ENCODE peak calls at places on chromosomes 16 and 17, in nine cellular contexts. S, F, Q, I, T, O, H, L and C are unnamed samples.

GRCh38 chr16:68760671-68761275 is 23.7 kb downstream of the CDH1 start:
- DNase-seq in H (no peak), Q (no peak), O (no peak), S (peak), L (no peak), I (no peak), T (peak), F (no peak), C (no peak)

GRCh38 chr17:78817123-78817522 is 23.5 kb downstream of the USP36 start:
- DNase-seq in I (no peak), H (no peak), L (peak), F (no peak), S (peak), O (no peak), T (no peak), Q (peak), C (no peak)

GRCh38 chr17:43905985-43906852 is 1.1 kb downstream of the MPP2 start:
- DNase-seq in S (no peak), Q (no peak), L (peak), I (peak), F (peak), T (peak), O (no peak), H (peak), C (peak)

GRCh38 chr16:84868328-84868727 is 48.5 kb downstream of the CRISPLD2 start:
- DNase-seq in T (no peak), Q (no peak), H (no peak), O (no peak), S (no peak), L (no peak), I (no peak), F (no peak), C (no peak)

GRCh38 chr17:41781404-41782110 is 5.0 kb downstream of the JUP start:
- DNase-seq in Q (no peak), H (no peak), O (no peak), I (no peak), L (no peak), S (no peak), F (no peak), T (no peak), C (no peak)

GRCh38 chr17:76682306-76682705 is 28.5 kb downstream of the MXRA7 start:
- DNase-seq in H (no peak), O (no peak), F (no peak), L (no peak), S (no peak), T (peak), Q (no peak), I (no peak), C (no peak)

GRCh38 chr16:2339521-2340484 is 725 bp downstream of the ABCA3 start:
- DNase-seq in F (peak), L (peak), H (no peak), O (no peak), I (peak), Q (peak), S (peak), T (peak), C (peak)

GRCh38 chr16:49681449-49681848 is 174.5 kb downstream of the ZNF423 start:
- DNase-seq in S (no peak), O (no peak), I (no peak), T (no peak), L (no peak), H (no peak), Q (no peak), F (no peak), C (no peak)

GRCh38 chr16:48123104-48123788 is 32.5 kb downstream of the ABCC12 start:
- DNase-seq in S (peak), O (peak), T (peak), F (no peak), Q (no peak), L (no peak), H (peak), I (no peak), C (peak)

GRCh38 chr17:44807093-44807816 is 22.8 kb downstream of the GJC1 start:
- DNase-seq in H (no peak), I (no peak), T (no peak), L (no peak), Q (no peak), S (no peak), O (no peak), F (no peak), C (no peak)

GRCh38 chr17:77125432-77125901 is 15.3 kb upstream of the SEC14L1 start:
- DNase-seq in F (no peak), Q (no peak), I (no peak), O (peak), T (peak), S (no peak), L (no peak), H (no peak), C (peak)

GRCh38 chr16:931651-932500 is 38.9 kb downstream of the LMF1 start:
- DNase-seq in L (no peak), H (no peak), O (no peak), F (no peak), I (no peak), Q (no peak), S (no peak), T (no peak), C (no peak)

GRCh38 chr16:64579712-64580111 is 542.2 kb downstream of the CDH11 start:
- DNase-seq in H (no peak), T (no peak), S (no peak), Q (no peak), I (no peak), F (no peak), O (no peak), L (no peak), C (no peak)

GRCh38 chr17:1150863-1151685 is 28.7 kb downstream of the ABR start:
- DNase-seq in L (no peak), S (no peak), Q (no peak), T (no peak), I (no peak), O (no peak), F (peak), H (no peak), C (no peak)

GRCh38 chr17:47210105-47210504 is 957 bp downstream of the MYL4 start:
- DNase-seq in Q (no peak), H (no peak), I (no peak), O (no peak), S (no peak), T (no peak), L (no peak), F (no peak), C (no peak)

GRCh38 chr16:47956881-47957280 is 198.9 kb downstream of the ABCC12 start:
- DNase-seq in O (no peak), S (no peak), Q (no peak), L (no peak), H (no peak), F (no peak), T (no peak), I (no peak), C (no peak)

GRCh38 chr17:30921544-30922196 is at the start of gene ADAP2:
- DNase-seq in O (no peak), H (no peak), L (peak), I (no peak), S (no peak), T (peak), Q (no peak), F (peak), C (peak)

GRCh38 chr16:46949216-46949892 is 24.1 kb downstream of the DNAJA2 start:
- DNase-seq in Q (no peak), S (no peak), I (no peak), H (no peak), O (no peak), T (no peak), F (no peak), L (no peak), C (peak)

GRCh38 chr17:47720754-47721533 is 12.1 kb upstream of the TBX21 start:
- DNase-seq in L (peak), T (peak), F (no peak), H (peak), S (peak), Q (peak), O (no peak), I (no peak), C (peak)

GRCh38 chr17:65022751-65023421 is 33.7 kb downstream of the GNA13 start:
- DNase-seq in H (no peak), F (no peak), T (peak), O (no peak), Q (no peak), S (no peak), L (no peak), I (no peak), C (peak)